ENCODE peak calls at places on chromosomes 2 and 18, in four cellular contexts. W is activated T-cell treated with anti-CD3 and anti-CD28 coated beads, Interleukin-2, amount 50 U/mL, for 1 hour; N is activated CD8-positive, alpha-beta memory T cell treated with anti-CD3 and anti-CD28 coated beads, Interleukin-2, amount 50 U/mL, for 48 hours; T is GM23248. B is an unnamed sample.

GRCh38 chr18:28158083-28158581 is 18.8 kb downstream of the CDH2 start:
- DNase-seq in N (no peak), T (no peak), W (no peak), B (peak)

GRCh38 chr2:219309278-219309677 is at the start of gene PTPRN:
- DNase-seq in N (no peak), T (peak), W (peak), B (peak)

GRCh38 chr2:21646449-21646848 is 522.7 kb downstream of the TDRD15 start:
- DNase-seq in N (no peak), W (no peak), T (no peak), B (no peak)

GRCh38 chr2:236775521-236775920 is 205.9 kb downstream of the ACKR3 start:
- DNase-seq in N (no peak), W (no peak), T (no peak), B (no peak)

GRCh38 chr18:60060578-60060977 is 160.8 kb downstream of the PMAIP1 start:
- DNase-seq in N (no peak), T (no peak), W (no peak), B (no peak)

GRCh38 chr2:193480187-193480586 is 1285.5 kb upstream of the TMEFF2 start:
- DNase-seq in W (no peak), T (no peak), N (no peak), B (no peak)

GRCh38 chr2:39124770-39125075 is 3.9 kb upstream of the SOS1 start:
- DNase-seq in T (no peak), W (no peak), N (no peak), B (no peak)

GRCh38 chr2:10448646-10449480 is 736 bp upstream of the ODC1 start:
- DNase-seq in N (peak), T (peak), W (no peak), B (peak)

GRCh38 chr2:242032780-242033656 is 163.5 kb downstream of the RTP5 start:
- DNase-seq in N (peak), T (no peak), W (peak), B (no peak)

GRCh38 chr2:207133862-207134519 is 31.8 kb downstream of the KLF7 start:
- DNase-seq in N (no peak), W (no peak), T (peak), B (peak)

GRCh38 chr2:216608525-216608924 is 24.7 kb upstream of the IGFBP2 start:
- DNase-seq in T (no peak), N (no peak), W (no peak), B (no peak)

GRCh38 chr2:204538179-204539009 is 6.9 kb upstream of the PARD3B start:
- DNase-seq in W (no peak), T (peak), N (no peak), B (peak)

GRCh38 chr2:164903944-164904343 is 51.4 kb downstream of the SLC38A11 start:
- DNase-seq in T (peak), N (no peak), W (no peak), B (no peak)

GRCh38 chr18:35191252-35192025 is 49.4 kb upstream of the ZNF397 start:
- DNase-seq in W (no peak), T (no peak), N (no peak), B (no peak)